ENCODE peak calls at places on chromosomes 4 and X, in five cellular contexts. Y is left ventricle myocardium inferior, O is mucosa of descending colon, C is foreskin fibroblast, B is GM12865. H is an unnamed sample.

GRCh38 chrX:37357436-37357835 is 8.3 kb downstream of the PRRG1 start:
- DNase-seq in Y (no peak), O (no peak), C (no peak), B (no peak), H (no peak)

GRCh38 chrX:56281789-56282188 is 49.6 kb downstream of the KLF8 start:
- DNase-seq in Y (no peak), O (no peak), C (no peak), B (peak; percentile 4), H (no peak)

GRCh38 chr4:158769175-158769831 is 477 bp downstream of the FNIP2 start:
- DNase-seq in Y (peak; percentile 42), O (peak; percentile 76), C (no peak), B (peak; percentile 26), H (no peak)

GRCh38 chr4:4854649-4855292 is 4.7 kb upstream of the MSX1 start:
- DNase-seq in Y (no peak), O (peak; percentile 8), C (no peak), B (no peak), H (no peak)

GRCh38 chrX:1534321-1535168 is 2.4 kb downstream of the P2RY8 start:
- DNase-seq in Y (no peak), O (no peak), C (no peak), B (peak; percentile 63), H (no peak)

GRCh38 chrX:118745570-118745969 is 18.2 kb downstream of the IL13RA1 start:
- DNase-seq in Y (no peak), O (no peak), C (peak; percentile 36), B (no peak), H (no peak)

GRCh38 chr4:30941641-30942040 is 221.5 kb downstream of the PCDH7 start:
- DNase-seq in Y (no peak), O (no peak), C (no peak), B (no peak), H (no peak)

GRCh38 chrX:118221733-118222132 is 105.1 kb upstream of the KLHL13 start:
- DNase-seq in Y (no peak), O (no peak), C (no peak), B (no peak), H (no peak)

GRCh38 chr4:88937081-88937480 is 119.9 kb downstream of the FAM13A start:
- DNase-seq in Y (no peak), O (no peak), C (no peak), B (no peak), H (peak; percentile 31)

GRCh38 chr4:119038465-119038864 is 97.2 kb upstream of the MYOZ2 start:
- DNase-seq in Y (no peak), O (no peak), C (no peak), B (no peak), H (no peak)

GRCh38 chrX:67749536-67749935 is 205.7 kb downstream of the AR start:
- DNase-seq in Y (no peak), O (no peak), C (no peak), B (no peak), H (no peak)

GRCh38 chr4:8587469-8588195 is 4.9 kb upstream of the CPZ start:
- DNase-seq in Y (no peak), O (peak; percentile 14), C (no peak), B (no peak), H (no peak)

GRCh38 chrX:103722505-103722904 is 11.8 kb downstream of the TMEM31 start:
- DNase-seq in Y (peak; percentile 14), O (no peak), C (peak; percentile 56), B (no peak), H (no peak)

GRCh38 chr4:8315343-8316250 is 46.0 kb downstream of the HTRA3 start:
- DNase-seq in Y (peak; percentile 32), O (no peak), C (peak; percentile 81), B (no peak), H (peak; percentile 29)

GRCh38 chr4:20351360-20352171 is 99.9 kb downstream of the SLIT2 start:
- DNase-seq in Y (no peak), O (no peak), C (no peak), B (no peak), H (no peak)

GRCh38 chr4:169437299-169438047 is 166.7 kb upstream of the SH3RF1 start:
- DNase-seq in Y (no peak), O (no peak), C (no peak), B (peak; percentile 91), H (no peak)

GRCh38 chr4:26873391-26874026 is 12.9 kb downstream of the STIM2 start:
- DNase-seq in Y (no peak), O (no peak), C (no peak), B (peak; percentile 60), H (no peak)

GRCh38 chr4:173057906-173058305 is 110.7 kb upstream of the GALNT7 start:
- DNase-seq in Y (no peak), O (no peak), C (no peak), B (no peak), H (no peak)

GRCh38 chrX:72351606-72352338 is 46.1 kb upstream of the CITED1 start:
- DNase-seq in Y (peak; percentile 13), O (no peak), C (peak; percentile 45), B (no peak), H (peak; percentile 14)

GRCh38 chr4:33831667-33832066 is 2412.6 kb downstream of the ARAP2 start:
- DNase-seq in Y (no peak), O (no peak), C (peak; percentile 63), B (no peak), H (no peak)

DNA sequence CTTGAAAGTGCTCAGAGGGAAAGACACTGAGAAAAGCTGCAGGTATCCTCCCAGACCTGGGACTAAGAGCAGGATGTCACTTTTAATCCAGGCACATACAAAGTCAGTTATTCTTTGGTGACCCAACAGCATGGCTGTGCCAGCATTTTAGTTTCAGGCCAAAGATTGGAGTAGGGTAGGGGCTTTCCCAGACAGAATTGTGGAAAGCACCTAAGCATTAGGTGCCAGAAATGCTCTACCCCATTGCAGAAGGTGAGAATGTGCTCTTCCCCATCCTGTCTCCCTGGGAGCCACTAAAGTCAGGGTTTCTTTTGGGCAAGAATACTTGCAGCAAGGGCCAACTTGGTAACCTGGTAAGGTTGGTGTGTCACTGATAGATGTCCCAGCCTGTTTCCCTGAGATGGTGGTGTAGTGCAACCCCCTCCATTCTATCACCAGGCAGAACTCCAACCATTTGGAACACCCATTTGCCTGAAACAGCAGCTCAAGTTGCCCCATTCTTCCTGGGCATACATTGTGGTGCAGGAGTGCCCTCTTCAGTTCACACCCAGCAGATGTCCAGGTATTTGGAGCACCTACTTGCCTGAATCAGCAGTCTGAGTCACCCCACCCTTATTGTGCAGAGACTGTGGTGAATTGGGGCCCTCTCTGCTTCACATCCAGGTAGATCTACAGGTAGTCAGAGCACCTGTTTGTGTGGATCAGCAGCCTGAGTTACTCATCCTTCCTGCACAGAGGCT is 183.5 kb downstream of the ZC4H2 start:
- DNase-seq in Y (no peak), O (no peak), C (no peak), B (peak; percentile 15), H (no peak)
- TF ChIP-seq CTCF in Y (no peak), O (no peak), C (no peak), B (no peak), H (no peak)

GRCh38 chr4:153131478-153132069 is 72.7 kb upstream of the TRIM2 start:
- DNase-seq in Y (no peak), O (no peak), C (peak; percentile 57), B (no peak), H (no peak)
- TF ChIP-seq CTCF in Y (no peak), O (no peak), C (no peak), B (no peak), H (no peak)

GRCh38 chrX:16708016-16708415 is 4.5 kb downstream of the CTPS2 start:
- DNase-seq in Y (no peak), O (no peak), C (no peak), B (no peak), H (no peak)

GRCh38 chrX:16712116-16712824 is at the start of gene CTPS2:
- DNase-seq in Y (peak; percentile 58), O (peak; percentile 79), C (peak; percentile 54), B (peak; percentile 79), H (no peak)

GRCh38 chrX:16711219-16712115 is 1.0 kb downstream of the CTPS2 start:
- DNase-seq in Y (peak; percentile 16), O (peak; percentile 49), C (no peak), B (peak; percentile 40), H (no peak)

GRCh38 chrX:16714504-16714903 is 2.0 kb upstream of the CTPS2 start:
- DNase-seq in Y (no peak), O (no peak), C (no peak), B (no peak), H (no peak)

DNA sequence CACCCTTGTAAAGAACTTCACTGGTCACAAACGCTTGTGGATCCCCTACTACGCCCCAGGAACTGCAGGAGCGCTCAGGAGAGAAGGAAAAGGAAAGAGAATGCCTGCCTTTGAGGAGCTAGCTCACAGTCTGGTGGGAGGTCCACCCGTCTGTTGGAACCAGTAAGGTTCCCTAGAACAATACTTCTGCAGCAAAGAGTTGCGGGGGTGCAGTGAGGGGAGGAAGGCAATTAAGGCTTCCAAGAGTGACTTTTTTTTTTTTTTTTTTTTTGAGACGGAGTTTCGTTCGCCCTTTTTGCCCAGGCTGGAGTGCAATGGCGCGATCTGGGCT is 321 bp upstream of the CTPS2 start:
- DNase-seq in Y (no peak), O (no peak), C (no peak), B (no peak), H (no peak)
- TF ChIP-seq CTCF in Y (no peak), O (no peak), C (no peak), B (no peak), H (no peak)

DNA sequence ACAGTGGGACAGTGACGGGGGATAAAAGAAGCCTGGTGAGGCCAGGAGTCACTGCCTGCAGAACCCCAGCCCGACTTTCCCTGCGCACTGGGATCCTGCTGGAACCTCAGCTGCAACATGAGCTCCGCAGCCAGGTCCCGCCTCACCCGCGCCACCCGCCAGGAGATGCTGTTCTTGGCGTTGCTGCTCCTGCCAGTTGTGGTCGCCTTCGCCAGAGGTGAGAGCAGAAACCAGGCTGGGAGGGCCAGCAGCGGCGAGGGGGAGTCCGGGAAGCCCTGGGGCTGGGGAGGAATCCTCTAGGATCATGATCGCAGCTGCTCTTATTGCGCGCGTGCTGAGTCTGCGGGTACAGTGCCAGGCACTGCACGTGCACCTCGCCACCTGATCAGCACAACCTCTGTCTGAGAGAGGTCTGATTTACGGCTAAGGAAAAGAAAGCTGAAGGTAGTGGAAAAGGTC is at the start of gene PF4V1:
- DNase-seq in Y (no peak), O (peak; percentile 49), C (no peak), B (no peak), H (no peak)
- TF ChIP-seq CTCF in Y (peak; percentile 19), O (no peak), C (peak; percentile 21), B (no peak), H (peak; percentile 56)